ENCODE peak calls at places on chromosomes 5 and 9, in ten cellular contexts. U is GM19239, L is hippocampal formation, A is body of pancreas, J is islet precursor cell, N is NCI-H146, X is aorta, Y is left cardiac atrium, V is WERI-Rb-1, M is GM18507. Q is an unnamed sample.

GRCh38 chr5:90475436-90475980 is 844 bp downstream of the POLR3G start:
- DNase-seq in U (no peak), L (no peak), A (no peak), J (no peak), N (peak), X (no peak), Y (no peak), V (no peak), M (no peak), Q (peak)

GRCh38 chr5:135484563-135485157 is 32.5 kb upstream of the TIFAB start:
- DNase-seq in U (no peak), L (no peak), A (no peak), J (no peak), N (no peak), X (peak), Y (no peak), V (peak), M (no peak), Q (no peak)

GRCh38 chr9:89483592-89484474 is 14.1 kb downstream of the SEMA4D start:
- DNase-seq in U (no peak), L (no peak), A (no peak), J (no peak), N (no peak), X (no peak), Y (peak), V (no peak), M (no peak), Q (peak)

GRCh38 chr9:6870650-6871477 is 113.1 kb downstream of the KDM4C start:
- DNase-seq in U (no peak), L (no peak), A (peak), J (peak), N (no peak), X (no peak), Y (no peak), V (no peak), M (no peak), Q (no peak)

GRCh38 chr9:19156026-19156474 is 28.8 kb upstream of the PLIN2 start:
- DNase-seq in U (no peak), L (no peak), A (no peak), J (no peak), N (peak), X (no peak), Y (no peak), V (no peak), M (no peak), Q (no peak)

GRCh38 chr9:88852794-88853193 is 138.5 kb upstream of the S1PR3 start:
- DNase-seq in U (no peak), L (no peak), A (no peak), J (peak), N (no peak), X (no peak), Y (no peak), V (no peak), M (no peak), Q (no peak)

GRCh38 chr9:12712532-12712931 is 19.3 kb downstream of the TYRP1 start:
- DNase-seq in U (no peak), L (no peak), A (no peak), J (no peak), N (no peak), X (no peak), Y (no peak), V (no peak), M (no peak), Q (no peak)

GRCh38 chr5:151098185-151098813 is 17.5 kb upstream of the TNIP1 start:
- DNase-seq in U (peak), L (no peak), A (no peak), J (no peak), N (no peak), X (no peak), Y (no peak), V (no peak), M (no peak), Q (no peak)

GRCh38 chr5:62431735-62432617 is 19.4 kb downstream of the IPO11 start:
- DNase-seq in U (no peak), L (no peak), A (no peak), J (no peak), N (no peak), X (no peak), Y (peak), V (no peak), M (no peak), Q (peak)

GRCh38 chr5:473344-474192 is 30.6 kb downstream of the EXOC3 start:
- DNase-seq in U (no peak), L (no peak), A (peak), J (peak), N (peak), X (peak), Y (peak), V (peak), M (no peak), Q (peak)

GRCh38 chr9:4680750-4681149 is 1.4 kb downstream of the CDC37L1 start:
- DNase-seq in U (no peak), L (no peak), A (no peak), J (no peak), N (no peak), X (no peak), Y (no peak), V (no peak), M (no peak), Q (no peak)

GRCh38 chr5:178331491-178331981 is 98.9 kb upstream of the PHYKPL start:
- DNase-seq in U (no peak), L (peak), A (peak), J (no peak), N (no peak), X (peak), Y (peak), V (no peak), M (no peak), Q (peak)

GRCh38 chr5:154949758-154950157 is 8.9 kb downstream of the MRPL22 start:
- DNase-seq in U (no peak), L (no peak), A (no peak), J (no peak), N (no peak), X (no peak), Y (no peak), V (no peak), M (no peak), Q (no peak)

GRCh38 chr5:55141945-55142690 is 17.9 kb upstream of the GPX8 start:
- DNase-seq in U (no peak), L (no peak), A (no peak), J (no peak), N (no peak), X (no peak), Y (no peak), V (no peak), M (no peak), Q (no peak)

Q was measured in transverse colon.